ENCODE peak calls at places on chromosomes 6 and 20, in ten cellular contexts. M is pons, J is HEK293T, G is AG04450, W is NCI-H2029, N is nephron progenitor cell, X is NCI-H1092 treated with DMSO at 0.1 percent for 48 hours, F is LoVo, K is GM12865, Z is heart left ventricle. P is an unnamed sample.

GRCh38 chr6:5464096-5464885 is 203.0 kb downstream of the FARS2 start:
- DNase-seq in M (no peak), J (no peak), G (no peak), W (no peak), N (no peak), X (no peak), F (no peak), K (no peak), Z (no peak), P (no peak)

GRCh38 chr6:63598001-63598250 is 25.6 kb downstream of the LOC128125822 start:
- DNase-seq in M (no peak), J (no peak), G (no peak), W (no peak), N (no peak), X (no peak), F (no peak), K (no peak), Z (no peak), P (no peak)

GRCh38 chr6:83884523-83884922 is 25.0 kb downstream of the CYB5R4 start:
- DNase-seq in M (peak; percentile 61), J (peak; percentile 29), G (no peak), W (peak; percentile 71), N (no peak), X (peak; percentile 66), F (peak; percentile 61), K (peak; percentile 58), Z (no peak), P (peak; percentile 40)

GRCh38 chr6:138673317-138674014 is 100.1 kb upstream of the CCDC28A start:
- DNase-seq in M (peak; percentile 17), J (no peak), G (no peak), W (no peak), N (no peak), X (no peak), F (no peak), K (no peak), Z (no peak), P (no peak)

GRCh38 chr6:43951756-43952675 is 175.2 kb downstream of the MRPL14 start:
- DNase-seq in M (no peak), J (no peak), G (no peak), W (no peak), N (no peak), X (no peak), F (no peak), K (no peak), Z (no peak), P (no peak)

GRCh38 chr6:154166140-154166539 is 127.1 kb downstream of the OPRM1 start:
- DNase-seq in M (no peak), J (no peak), G (no peak), W (no peak), N (no peak), X (no peak), F (no peak), K (no peak), Z (no peak), P (no peak)

GRCh38 chr6:26474439-26474881 is 16.7 kb downstream of the BTN2A1 start:
- DNase-seq in M (no peak), J (no peak), G (no peak), W (no peak), N (no peak), X (no peak), F (no peak), K (no peak), Z (no peak), P (no peak)

GRCh38 chr6:38708483-38708882 is 5.5 kb upstream of the GLO1 start:
- DNase-seq in M (no peak), J (no peak), G (no peak), W (no peak), N (no peak), X (no peak), F (no peak), K (no peak), Z (no peak), P (no peak)

GRCh38 chr6:5130135-5130866 is 45.2 kb downstream of the PPP1R3G start:
- DNase-seq in M (no peak), J (no peak), G (no peak), W (no peak), N (no peak), X (no peak), F (no peak), K (no peak), Z (no peak), P (no peak)

GRCh38 chr20:48826883-48827771 is 672 bp downstream of the PREX1 start:
- DNase-seq in M (no peak), J (peak; percentile 40), G (no peak), W (no peak), N (peak; percentile 61), X (no peak), F (no peak), K (peak; percentile 66), Z (no peak), P (no peak)

GRCh38 chr20:12130781-12131180 is 213.1 kb downstream of the BTBD3 start:
- DNase-seq in M (no peak), J (no peak), G (no peak), W (no peak), N (no peak), X (no peak), F (no peak), K (no peak), Z (no peak), P (no peak)

GRCh38 chr6:63739094-63739687 is 103.6 kb downstream of the PHF3 start:
- DNase-seq in M (no peak), J (no peak), G (no peak), W (no peak), N (no peak), X (no peak), F (peak; percentile 59), K (no peak), Z (no peak), P (no peak)

GRCh38 chr20:51169813-51170212 is 146.9 kb upstream of the KCNG1 start:
- DNase-seq in M (no peak), J (no peak), G (no peak), W (no peak), N (no peak), X (no peak), F (no peak), K (no peak), Z (no peak), P (no peak)

GRCh38 chr6:82246802-82247633 is 526 bp downstream of the IBTK start:
- DNase-seq in M (peak; percentile 79), J (peak; percentile 64), G (no peak), W (peak; percentile 24), N (peak; percentile 77), X (peak; percentile 41), F (peak; percentile 75), K (peak; percentile 66), Z (peak; percentile 52), P (no peak)

GRCh38 chr6:150641398-150642139 is 41.9 kb downstream of the PLEKHG1 start:
- DNase-seq in M (peak; percentile 66), J (no peak), G (no peak), W (no peak), N (no peak), X (no peak), F (no peak), K (peak; percentile 51), Z (no peak), P (no peak)

GRCh38 chr6:2222275-2222842 is 23.0 kb downstream of the GMDS start:
- DNase-seq in M (no peak), J (no peak), G (no peak), W (peak; percentile 30), N (no peak), X (no peak), F (no peak), K (no peak), Z (no peak), P (no peak)

GRCh38 chr6:169648617-169649016 is 53.2 kb downstream of the WDR27 start:
- DNase-seq in M (no peak), J (no peak), G (no peak), W (no peak), N (no peak), X (no peak), F (no peak), K (no peak), Z (no peak), P (no peak)

GRCh38 chr6:24100336-24100735 is 25.7 kb upstream of the NRSN1 start:
- DNase-seq in M (no peak), J (no peak), G (no peak), W (no peak), N (no peak), X (no peak), F (no peak), K (no peak), Z (no peak), P (no peak)

GRCh38 chr20:61874421-61875068 is 191.1 kb downstream of the TAF4 start:
- DNase-seq in M (no peak), J (peak; percentile 30), G (no peak), W (no peak), N (peak; percentile 48), X (peak; percentile 9), F (peak; percentile 5), K (no peak), Z (no peak), P (no peak)

GRCh38 chr6:99011151-99011550 is 63.4 kb upstream of the FBXL4 start:
- DNase-seq in M (no peak), J (no peak), G (no peak), W (no peak), N (no peak), X (no peak), F (no peak), K (no peak), Z (no peak), P (no peak)

GRCh38 chr6:165849539-165850430 is 186.7 kb upstream of the PDE10A start:
- DNase-seq in M (no peak), J (no peak), G (no peak), W (no peak), N (no peak), X (peak; percentile 54), F (no peak), K (peak; percentile 8), Z (no peak), P (no peak)

GRCh38 chr6:80638222-80639055 is 532.0 kb downstream of the BCKDHB start:
- DNase-seq in M (peak; percentile 22), J (peak; percentile 23), G (peak; percentile 71), W (peak; percentile 99), N (no peak), X (peak; percentile 18), F (peak; percentile 77), K (peak; percentile 37), Z (peak; percentile 14), P (peak; percentile 69)

GRCh38 chr20:54160269-54161007 is 13.3 kb downstream of the CYP24A1 start:
- DNase-seq in M (no peak), J (no peak), G (no peak), W (no peak), N (no peak), X (no peak), F (no peak), K (no peak), Z (no peak), P (no peak)